ENCODE peak calls at places on chromosomes 16 and 17, in four cellular contexts. One of them, this sample, is unnamed.

GRCh38 chr16:81514568-81515258 is 70.1 kb downstream of the CMIP start:
- DNase-seq in GM20000: no peak
- DNase-seq in GM12865: no peak
- DNase-seq in CD4-positive, alpha-beta T cell: no peak
- DNase-seq in this sample: no peak

GRCh38 chr16:47037746-47038458 is 64.4 kb upstream of the DNAJA2 start:
- DNase-seq in GM20000: peak
- DNase-seq in GM12865: peak
- DNase-seq in CD4-positive, alpha-beta T cell: peak
- DNase-seq in this sample: peak

GRCh38 chr17:2190014-2190413 is 113.6 kb downstream of the SMG6 start:
- DNase-seq in GM20000: no peak
- DNase-seq in GM12865: no peak
- DNase-seq in CD4-positive, alpha-beta T cell: no peak
- DNase-seq in this sample: no peak

GRCh38 chr16:67884684-67885083 is at the start of gene NRN1L:
- DNase-seq in GM20000: no peak
- DNase-seq in GM12865: no peak
- DNase-seq in CD4-positive, alpha-beta T cell: no peak
- DNase-seq in this sample: no peak

GRCh38 chr17:65095465-65095864 is 38.9 kb upstream of the GNA13 start:
- DNase-seq in GM20000: no peak
- DNase-seq in GM12865: no peak
- DNase-seq in CD4-positive, alpha-beta T cell: no peak
- DNase-seq in this sample: no peak

GRCh38 chr17:55770220-55770870 is 19.5 kb downstream of the PCTP start:
- DNase-seq in GM20000: peak
- DNase-seq in GM12865: peak
- DNase-seq in CD4-positive, alpha-beta T cell: no peak
- DNase-seq in this sample: no peak

GRCh38 chr16:10828851-10829331 is 10.3 kb upstream of the TVP23A start:
- DNase-seq in GM20000: no peak
- DNase-seq in GM12865: no peak
- DNase-seq in CD4-positive, alpha-beta T cell: no peak
- DNase-seq in this sample: no peak

GRCh38 chr16:85612191-85612800 is 826 bp upstream of the GSE1 start:
- DNase-seq in GM20000: peak
- DNase-seq in GM12865: peak
- DNase-seq in CD4-positive, alpha-beta T cell: no peak
- DNase-seq in this sample: peak

GRCh38 chr17:44556114-44556853 is 1.0 kb upstream of the FZD2 start:
- DNase-seq in GM20000: peak
- DNase-seq in GM12865: peak
- DNase-seq in CD4-positive, alpha-beta T cell: no peak
- DNase-seq in this sample: peak

GRCh38 chr17:17872468-17873345 is 35.9 kb upstream of the SREBF1 start:
- DNase-seq in GM20000: no peak
- DNase-seq in GM12865: no peak
- DNase-seq in CD4-positive, alpha-beta T cell: no peak
- DNase-seq in this sample: no peak

GRCh38 chr17:82668631-82669099 is 20.4 kb upstream of the WDR45B start:
- DNase-seq in GM20000: peak
- DNase-seq in GM12865: peak
- DNase-seq in CD4-positive, alpha-beta T cell: no peak
- DNase-seq in this sample: peak

GRCh38 chr17:57311281-57312216 is 55.2 kb downstream of the MSI2 start:
- DNase-seq in GM20000: no peak
- DNase-seq in GM12865: no peak
- DNase-seq in CD4-positive, alpha-beta T cell: no peak
- DNase-seq in this sample: no peak

GRCh38 chr16:54284319-54284930 is 2.2 kb downstream of the IRX3 start:
- DNase-seq in GM20000: peak
- DNase-seq in GM12865: no peak
- DNase-seq in CD4-positive, alpha-beta T cell: no peak
- DNase-seq in this sample: no peak

GRCh38 chr17:55746466-55746865 is 4.4 kb upstream of the PCTP start:
- DNase-seq in GM20000: no peak
- DNase-seq in GM12865: no peak
- DNase-seq in CD4-positive, alpha-beta T cell: no peak
- DNase-seq in this sample: no peak

GRCh38 chr17:8606415-8606814 is 24.1 kb downstream of the MYH10 start:
- DNase-seq in GM20000: no peak
- DNase-seq in GM12865: no peak
- DNase-seq in CD4-positive, alpha-beta T cell: no peak
- DNase-seq in this sample: no peak

GRCh38 chr17:78131172-78132085 is 858 bp downstream of the TMC8 start:
- DNase-seq in GM20000: peak
- DNase-seq in GM12865: peak
- DNase-seq in CD4-positive, alpha-beta T cell: no peak
- DNase-seq in this sample: peak

GRCh38 chr17:76008630-76009425 is 8.2 kb downstream of the CDK3 start:
- DNase-seq in GM20000: no peak
- DNase-seq in GM12865: no peak
- DNase-seq in CD4-positive, alpha-beta T cell: no peak
- DNase-seq in this sample: no peak

GRCh38 chr17:78053777-78054468 is 74.6 kb downstream of the TMC6 start:
- DNase-seq in GM20000: no peak
- DNase-seq in GM12865: no peak
- DNase-seq in CD4-positive, alpha-beta T cell: no peak
- DNase-seq in this sample: no peak

GRCh38 chr16:19223235-19223847 is 55.3 kb downstream of the SYT17 start:
- DNase-seq in GM20000: no peak
- DNase-seq in GM12865: peak
- DNase-seq in CD4-positive, alpha-beta T cell: no peak
- DNase-seq in this sample: peak

GRCh38 chr17:42221886-42222745 is 27.8 kb upstream of the GHDC start:
- DNase-seq in GM20000: peak
- DNase-seq in GM12865: peak
- DNase-seq in CD4-positive, alpha-beta T cell: peak
- DNase-seq in this sample: peak

GRCh38 chr16:31148281-31148728 is 1.6 kb downstream of the PRSS36 start:
- DNase-seq in GM20000: no peak
- DNase-seq in GM12865: no peak
- DNase-seq in CD4-positive, alpha-beta T cell: no peak
- DNase-seq in this sample: no peak

GRCh38 chr17:82243648-82244412 is 15.0 kb downstream of the SLC16A3 start:
- DNase-seq in GM20000: no peak
- DNase-seq in GM12865: no peak
- DNase-seq in CD4-positive, alpha-beta T cell: peak
- DNase-seq in this sample: no peak

GRCh38 chr17:73895157-73895556 is 250.9 kb upstream of the SDK2 start:
- DNase-seq in GM20000: no peak
- DNase-seq in GM12865: no peak
- DNase-seq in CD4-positive, alpha-beta T cell: no peak
- DNase-seq in this sample: no peak

GRCh38 chr17:62937636-62938035 is 28.4 kb upstream of the TANC2 start:
- DNase-seq in GM20000: no peak
- DNase-seq in GM12865: no peak
- DNase-seq in CD4-positive, alpha-beta T cell: no peak
- DNase-seq in this sample: no peak

GRCh38 chr16:2971985-2972784 is 3.0 kb downstream of the PAQR4 start:
- DNase-seq in GM20000: no peak
- DNase-seq in GM12865: no peak
- DNase-seq in CD4-positive, alpha-beta T cell: no peak
- DNase-seq in this sample: no peak

GRCh38 chr16:73190688-73191087 is 142.8 kb upstream of the ZFHX3 start:
- DNase-seq in GM20000: no peak
- DNase-seq in GM12865: no peak
- DNase-seq in CD4-positive, alpha-beta T cell: no peak
- DNase-seq in this sample: no peak

GRCh38 chr16:24800586-24800985 is 45.2 kb upstream of the SLC5A11 start:
- DNase-seq in GM20000: no peak
- DNase-seq in GM12865: peak
- DNase-seq in CD4-positive, alpha-beta T cell: no peak
- DNase-seq in this sample: no peak

GRCh38 chr17:13777003-13777402 is 175.3 kb upstream of the HS3ST3A1 start:
- DNase-seq in GM20000: no peak
- DNase-seq in GM12865: no peak
- DNase-seq in CD4-positive, alpha-beta T cell: no peak
- DNase-seq in this sample: no peak

GRCh38 chr17:71846561-71846960 is 274.3 kb upstream of the SOX9 start:
- DNase-seq in GM20000: no peak
- DNase-seq in GM12865: no peak
- DNase-seq in CD4-positive, alpha-beta T cell: no peak
- DNase-seq in this sample: no peak

GRCh38 chr17:48615212-48615962 is at the start of gene HOXB8:
- DNase-seq in GM20000: no peak
- DNase-seq in GM12865: no peak
- DNase-seq in CD4-positive, alpha-beta T cell: no peak
- DNase-seq in this sample: no peak

GRCh38 chr17:50904522-50905459 is 38.6 kb upstream of the TOB1 start:
- DNase-seq in GM20000: no peak
- DNase-seq in GM12865: no peak
- DNase-seq in CD4-positive, alpha-beta T cell: no peak
- DNase-seq in this sample: no peak
- TF ChIP-seq CTCF in GM20000: no peak
- TF ChIP-seq CTCF in GM12865: no peak
- TF ChIP-seq CTCF in CD4-positive, alpha-beta T cell: no peak
- TF ChIP-seq CTCF in this sample: no peak

DNA sequence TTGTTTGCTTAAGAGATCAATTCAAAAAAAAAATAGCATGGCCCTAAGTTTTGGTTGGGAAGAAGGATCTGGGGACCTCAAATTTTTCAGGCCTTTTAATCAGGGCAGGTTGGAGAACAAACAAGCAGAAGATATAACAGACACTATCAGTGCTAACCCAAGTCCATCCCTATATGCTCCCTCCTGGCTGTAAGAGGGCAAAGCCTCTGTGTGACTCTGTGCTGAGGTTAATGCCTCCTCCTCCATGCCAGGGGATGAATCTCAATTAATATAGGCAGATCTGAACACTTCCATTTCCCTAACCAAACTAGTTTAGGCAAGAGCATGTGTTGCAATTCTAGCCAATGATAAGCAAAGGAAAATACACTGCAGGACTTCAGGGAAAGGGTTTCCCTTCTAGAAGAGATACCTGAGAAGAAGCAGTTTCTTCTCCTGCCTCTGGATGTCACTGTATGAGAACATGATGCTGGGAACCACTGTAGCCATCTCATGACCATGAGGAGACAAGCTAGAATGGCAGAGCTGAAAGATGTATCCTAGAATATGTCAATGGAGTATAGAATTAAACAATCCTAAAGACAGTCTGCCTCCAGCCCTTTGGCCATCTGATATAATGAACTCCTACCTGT is 76.0 kb downstream of the CHD9NB start:
- DNase-seq in GM20000: peak
- DNase-seq in GM12865: peak
- DNase-seq in CD4-positive, alpha-beta T cell: no peak
- DNase-seq in this sample: no peak
- TF ChIP-seq CTCF in GM20000: peak
- TF ChIP-seq CTCF in GM12865: peak
- TF ChIP-seq CTCF in CD4-positive, alpha-beta T cell: no peak
- TF ChIP-seq CTCF in this sample: no peak

GRCh38 chr16:66548868-66549267 is 1.1 kb downstream of the TK2 start:
- DNase-seq in GM20000: no peak
- DNase-seq in GM12865: no peak
- DNase-seq in CD4-positive, alpha-beta T cell: no peak
- DNase-seq in this sample: no peak

GRCh38 chr16:66547101-66547989 is 2.6 kb downstream of the TK2 start:
- DNase-seq in GM20000: no peak
- DNase-seq in GM12865: no peak
- DNase-seq in CD4-positive, alpha-beta T cell: no peak
- DNase-seq in this sample: no peak

GRCh38 chr16:66548068-66548467 is 1.9 kb downstream of the TK2 start:
- DNase-seq in GM20000: no peak
- DNase-seq in GM12865: no peak
- DNase-seq in CD4-positive, alpha-beta T cell: no peak
- DNase-seq in this sample: no peak

GRCh38 chr16:66551362-66551761 is 1.0 kb upstream of the CKLF start:
- DNase-seq in GM20000: peak
- DNase-seq in GM12865: peak
- DNase-seq in CD4-positive, alpha-beta T cell: peak
- DNase-seq in this sample: peak

GRCh38 chr16:66549284-66550131 is at the start of gene TK2:
- DNase-seq in GM20000: peak
- DNase-seq in GM12865: peak
- DNase-seq in CD4-positive, alpha-beta T cell: peak
- DNase-seq in this sample: peak
- TF ChIP-seq CTCF in GM20000: no peak
- TF ChIP-seq CTCF in GM12865: no peak
- TF ChIP-seq CTCF in CD4-positive, alpha-beta T cell: no peak
- TF ChIP-seq CTCF in this sample: no peak

GRCh38 chr17:34980681-34981537 is 597 bp downstream of the LIG3 start:
- DNase-seq in GM20000: peak
- DNase-seq in GM12865: peak
- DNase-seq in CD4-positive, alpha-beta T cell: peak
- DNase-seq in this sample: peak
- TF ChIP-seq CTCF in GM20000: peak
- TF ChIP-seq CTCF in GM12865: peak
- TF ChIP-seq CTCF in CD4-positive, alpha-beta T cell: peak
- TF ChIP-seq CTCF in this sample: peak

DNA sequence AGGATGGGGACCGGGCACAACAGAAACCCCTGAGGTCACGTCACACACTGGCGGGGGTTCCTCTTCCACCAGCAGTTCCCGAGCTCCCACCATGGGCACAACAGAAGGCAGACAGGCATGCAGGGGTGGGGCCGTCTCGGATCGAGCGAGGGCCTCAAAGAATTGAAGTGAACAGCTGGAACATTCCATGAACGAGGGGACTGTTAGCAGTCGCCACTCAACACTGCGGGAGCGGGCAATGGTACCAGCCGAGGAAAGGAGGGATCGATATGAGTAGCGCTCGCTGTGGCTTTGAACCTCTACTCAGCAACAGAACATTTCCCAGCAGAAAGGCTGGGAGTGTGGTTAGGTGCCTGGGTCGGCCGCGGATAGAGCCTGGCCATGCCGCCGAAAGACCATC is 5.2 kb downstream of the CEP131 start:
- DNase-seq in GM20000: no peak
- DNase-seq in GM12865: no peak
- DNase-seq in CD4-positive, alpha-beta T cell: no peak
- DNase-seq in this sample: no peak
- TF ChIP-seq CTCF in GM20000: no peak
- TF ChIP-seq CTCF in GM12865: no peak
- TF ChIP-seq CTCF in CD4-positive, alpha-beta T cell: no peak
- TF ChIP-seq CTCF in this sample: no peak

DNA sequence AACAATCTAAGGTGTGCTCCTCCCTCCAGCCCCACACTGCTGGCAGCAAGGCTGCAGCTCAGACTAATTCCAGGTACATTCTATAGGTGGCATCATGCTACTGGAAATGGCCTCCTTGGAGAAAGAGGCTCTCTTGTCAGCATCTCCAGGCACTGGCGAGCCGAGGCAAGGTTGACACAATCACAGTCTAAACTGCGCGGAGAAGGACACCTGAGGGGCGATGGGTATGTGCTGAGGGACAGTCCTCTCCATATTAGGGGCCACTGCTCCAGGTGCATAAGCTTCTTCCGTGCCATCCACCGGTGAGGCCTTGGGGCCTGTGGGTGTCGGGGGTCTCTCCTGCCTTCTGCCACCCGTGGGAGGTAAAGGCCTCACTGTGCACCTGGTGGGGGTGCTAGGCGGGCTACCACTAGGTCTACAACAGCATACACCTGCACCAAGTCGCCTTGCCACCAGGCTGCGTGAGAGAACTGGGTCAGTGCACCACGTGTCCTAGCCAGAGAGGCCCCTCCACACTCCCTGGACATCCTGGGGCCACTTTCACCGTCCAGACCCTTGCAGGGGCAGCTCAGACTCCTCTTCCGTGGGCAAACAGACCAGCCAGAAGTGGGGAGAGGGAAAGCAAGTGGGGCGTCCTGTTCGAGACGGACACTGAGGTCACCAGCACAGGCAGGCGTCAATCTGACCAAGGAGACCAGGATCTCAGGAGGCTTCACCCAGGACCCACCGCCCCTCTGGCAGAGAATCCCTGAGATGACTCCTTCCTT is 12.1 kb upstream of the CBX8 start:
- DNase-seq in GM20000: peak
- DNase-seq in GM12865: peak
- DNase-seq in CD4-positive, alpha-beta T cell: no peak
- DNase-seq in this sample: peak
- TF ChIP-seq CTCF in GM20000: peak
- TF ChIP-seq CTCF in GM12865: peak
- TF ChIP-seq CTCF in CD4-positive, alpha-beta T cell: peak
- TF ChIP-seq CTCF in this sample: peak

This sample was measured in activated CD8-positive, alpha-beta T cell treated with anti-CD3 and anti-CD28 coated beads for 36 hours.